ENCODE peak calls at places on chromosome 21, in four cellular contexts. R is GM12878, L is SK-N-SH, S is A549. H is an unnamed sample.

GRCh38 chr21:30839304-30839703 is 9.7 kb upstream of the KRTAP7-1 start:
- DNase-seq in R (no peak), L (peak; percentile 25), S (peak; percentile 29), H (peak; percentile 2)

GRCh38 chr21:43270800-43271261 is 102.0 kb downstream of the CRYAA start:
- DNase-seq in R (no peak), L (peak; percentile 94), S (no peak), H (no peak)

GRCh38 chr21:41360072-41360821 is 1.6 kb upstream of the MX2 start:
- DNase-seq in S (no peak), L (no peak), R (no peak), H (peak; percentile 46)

GRCh38 chr21:31665397-31665796 is 5.9 kb downstream of the SOD1 start:
- DNase-seq in S (peak; percentile 23), R (no peak), L (no peak), H (peak; percentile 20)

GRCh38 chr21:16004121-16004520 is 274.3 kb downstream of the USP25 start:
- DNase-seq in S (no peak), R (no peak), L (no peak), H (no peak)

GRCh38 chr21:30426732-30427131 is 1.0 kb upstream of the KRTAP13-3 start:
- DNase-seq in R (no peak), S (no peak), L (no peak), H (no peak)

GRCh38 chr21:28834335-28835238 is 158.1 kb downstream of the LTN1 start:
- DNase-seq in S (no peak), L (no peak), R (no peak), H (no peak)

GRCh38 chr21:39715804-39716397 is 29.1 kb upstream of the IGSF5 start:
- DNase-seq in L (peak; percentile 54), S (peak; percentile 36), R (no peak), H (peak; percentile 33)

GRCh38 chr21:42390193-42390592 is 5.7 kb downstream of the TMPRSS3 start:
- DNase-seq in R (no peak), S (no peak), L (no peak), H (no peak)

GRCh38 chr21:39546522-39546921 is 66.2 kb upstream of the B3GALT5 start:
- DNase-seq in R (no peak), L (no peak), S (no peak), H (no peak)

GRCh38 chr21:28150778-28151177 is 841.9 kb downstream of the LTN1 start:
- DNase-seq in S (no peak), L (no peak), R (no peak), H (no peak)

GRCh38 chr21:42343101-42343500 is 7.7 kb downstream of the TFF2 start:
- DNase-seq in L (no peak), R (no peak), S (no peak), H (no peak)

GRCh38 chr21:43365611-43366426 is 61.1 kb downstream of the SIK1 start:
- DNase-seq in L (no peak), R (no peak), S (no peak), H (no peak)

DNA sequence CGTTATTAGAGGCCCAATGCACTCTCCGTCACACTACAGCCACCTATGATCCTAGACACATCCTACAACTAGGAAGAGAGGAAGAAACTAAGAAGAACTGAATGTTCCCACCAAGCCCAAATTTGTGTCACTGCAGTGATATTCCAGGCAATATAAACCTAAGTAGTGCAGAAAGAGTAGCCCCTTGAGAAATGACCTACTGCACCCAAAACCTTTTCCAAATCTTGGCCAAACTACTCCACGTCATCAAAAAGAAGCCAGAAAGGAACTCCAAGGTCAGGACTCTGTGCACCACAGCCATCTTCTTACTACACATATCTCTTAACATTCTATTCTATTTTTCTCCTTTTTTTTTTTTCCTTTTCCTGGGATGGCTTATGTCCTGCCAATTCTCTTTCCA is 60.2 kb downstream of the ADAMTS1 start:
- DNase-seq in L (no peak), R (no peak), S (no peak), H (no peak)
- TF ChIP-seq EP300 in L (no peak), R (no peak), S (no peak), H (no peak)

GRCh38 chr21:17981060-17981459 is 161.9 kb upstream of the C21orf91 start:
- DNase-seq in R (no peak), L (no peak), S (no peak), H (no peak)

DNA sequence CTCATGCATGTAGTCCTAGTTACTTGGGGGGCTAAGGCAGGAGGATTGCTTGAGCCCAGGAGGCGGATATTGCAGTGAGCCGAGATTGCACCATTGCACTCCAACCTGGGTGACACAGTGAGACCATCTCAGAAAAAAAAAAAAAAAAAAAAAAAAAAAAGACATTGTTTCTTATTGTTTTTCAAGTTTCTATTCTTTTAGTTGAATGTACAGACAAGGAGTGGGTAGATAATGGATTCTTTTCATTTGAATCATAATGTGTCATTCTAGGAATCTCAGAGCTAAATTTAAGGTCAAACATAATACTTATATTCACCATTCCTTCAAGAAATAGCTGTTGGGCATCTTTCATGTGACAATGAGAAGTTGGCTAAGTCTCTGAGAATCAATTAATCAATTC is 157.0 kb upstream of the C21orf91 start:
- DNase-seq in R (no peak), L (no peak), S (no peak), H (no peak)
- TF ChIP-seq PBX3 in R (no peak), L (no peak), S (no peak), H (no peak)

GRCh38 chr21:44836666-44837471 is 19.0 kb upstream of the SUMO3 start:
- DNase-seq in R (no peak), L (no peak), S (peak; percentile 34), H (peak; percentile 55)
- TF ChIP-seq EP300 in R (no peak), L (no peak), S (no peak), H (no peak)

GRCh38 chr21:26366781-26367180 is 196.2 kb upstream of the APP start:
- DNase-seq in L (no peak), R (no peak), S (no peak), H (no peak)
- TF ChIP-seq PBX3 in L (no peak), R (no peak), S (no peak), H (no peak)

DNA sequence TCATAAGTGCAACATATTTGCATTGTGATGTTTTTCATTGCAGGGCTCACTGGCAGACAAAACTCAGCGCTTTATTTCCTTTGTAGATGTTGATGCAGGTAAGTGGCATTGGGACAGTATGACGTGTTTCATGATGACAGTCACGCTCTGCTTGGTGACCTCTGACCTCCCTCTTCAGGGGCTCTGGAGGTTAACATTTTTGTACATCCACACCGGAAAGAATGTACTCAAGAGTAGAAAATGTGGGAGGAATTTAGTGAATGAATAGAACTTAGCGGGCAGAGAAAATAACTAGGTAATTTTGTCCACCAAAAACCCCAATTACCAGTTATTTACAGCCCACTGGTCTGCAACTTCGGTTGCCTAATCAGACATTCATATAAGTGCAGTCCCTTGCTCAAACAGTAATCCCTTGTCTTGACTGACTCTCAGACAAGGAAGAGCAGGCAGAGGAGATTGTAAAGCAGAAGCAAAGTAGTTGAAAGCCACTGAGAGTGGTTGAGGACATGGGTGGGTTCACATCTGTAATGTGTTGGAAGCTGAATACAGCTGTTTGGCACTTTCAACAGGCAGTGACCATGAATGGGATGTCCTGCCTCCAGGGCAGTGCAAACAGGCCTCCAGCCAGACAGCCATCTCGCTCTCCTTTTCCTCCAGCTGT is 189.0 kb downstream of the NRIP1 start:
- DNase-seq in R (peak; percentile 80), S (no peak), L (no peak), H (peak; percentile 11)
- TF ChIP-seq EP300 in R (peak; percentile 70), S (no peak), L (no peak), H (no peak)

GRCh38 chr21:17636711-17637110 is 24.0 kb upstream of the BTG3 start:
- DNase-seq in S (no peak), R (no peak), L (no peak), H (no peak)
- TF ChIP-seq PBX3 in S (no peak), R (no peak), L (no peak), H (no peak)

GRCh38 chr21:45302082-45303061 is 14.7 kb upstream of the POFUT2 start:
- DNase-seq in S (no peak), L (no peak), R (no peak), H (no peak)
- TF ChIP-seq EP300 in S (no peak), L (no peak), R (no peak), H (no peak)

DNA sequence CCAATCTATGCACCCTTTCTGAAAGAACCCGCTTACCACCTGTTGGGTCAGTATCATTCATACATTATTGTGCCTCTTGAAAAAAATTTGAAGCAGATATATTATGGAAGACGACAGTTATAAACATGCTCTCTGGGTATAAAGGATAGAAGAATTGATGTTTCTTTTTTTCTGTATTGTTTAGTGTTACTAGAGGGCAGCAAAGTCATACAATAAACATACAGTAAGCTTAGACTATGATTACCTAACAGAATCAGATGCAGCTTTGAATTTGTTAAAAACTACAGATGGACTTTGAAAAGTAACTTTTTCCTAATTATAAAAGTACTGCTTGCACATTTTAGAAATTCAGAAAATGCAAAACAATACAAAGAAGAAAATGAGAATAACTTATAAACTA is 11.1 kb upstream of the PAXBP1 start:
- DNase-seq in L (no peak), R (no peak), S (no peak), H (no peak)
- TF ChIP-seq PBX3 in L (no peak), R (no peak), S (no peak), H (no peak)

DNA sequence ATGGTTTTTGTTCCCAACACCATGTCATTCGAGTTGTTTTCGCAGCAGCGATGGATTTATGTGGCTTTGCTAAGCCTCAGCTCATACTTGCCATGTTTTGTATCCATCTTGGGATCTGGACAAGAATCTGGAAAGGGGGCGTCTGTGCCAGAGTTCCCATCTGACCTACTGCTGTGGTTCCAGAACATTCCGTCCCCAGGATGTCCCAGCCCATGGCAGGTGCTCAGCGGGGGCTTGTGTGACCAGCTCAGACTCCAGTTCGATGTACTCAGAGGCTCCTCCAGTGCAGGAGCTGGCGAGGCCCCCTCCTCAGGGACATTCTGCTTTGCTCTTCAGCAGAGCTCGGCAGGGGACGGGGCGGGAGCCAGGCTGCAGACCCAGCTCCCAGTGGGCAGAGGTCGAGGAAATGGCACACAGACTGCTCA is 24.0 kb upstream of the ADARB1 start:
- DNase-seq in R (no peak), S (no peak), L (no peak), H (no peak)
- TF ChIP-seq EP300 in R (no peak), S (no peak), L (no peak), H (no peak)

DNA sequence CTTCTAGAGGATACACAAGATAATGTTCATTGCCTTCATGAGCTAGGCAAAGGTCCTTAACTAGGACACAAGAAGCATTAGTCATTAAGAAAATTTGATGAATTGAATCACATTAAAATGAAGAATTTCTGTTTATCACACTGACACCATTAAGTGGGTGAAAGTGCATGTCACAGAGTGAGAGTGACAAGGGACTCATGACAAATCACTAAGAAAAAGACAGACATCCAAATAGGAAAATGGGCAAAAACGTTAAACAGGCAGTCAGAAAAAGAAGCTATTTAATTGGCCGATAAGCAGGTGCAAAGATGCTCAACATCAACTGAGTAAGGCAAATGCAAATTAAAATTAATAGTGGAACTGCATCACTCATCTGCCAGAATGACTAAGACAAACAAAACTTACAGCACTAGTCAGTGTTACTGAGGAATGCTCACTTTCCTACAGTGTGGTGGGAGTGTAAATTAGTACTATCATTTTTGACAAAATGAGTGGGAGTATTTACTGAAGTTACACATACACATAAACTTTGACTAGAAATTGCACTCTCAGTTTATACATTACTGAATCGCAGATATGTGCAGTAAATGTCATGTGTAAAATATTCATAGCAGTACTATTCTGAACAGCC is 39.2 kb upstream of the RUNX1 start:
- DNase-seq in L (no peak), S (no peak), R (no peak), H (no peak)
- TF ChIP-seq PBX3 in L (no peak), S (no peak), R (no peak), H (no peak)